ENCODE peak calls at places on chromosomes 3 and 15, in four cellular contexts. One of them, this sample, is unnamed.

GRCh38 chr15:41124058-41124457 is 8.0 kb upstream of the INO80 start:
- DNase-seq in hepatocyte: no peak
- DNase-seq in heart right ventricle: no peak
- DNase-seq in MM.1S: no peak
- DNase-seq in this sample: no peak

GRCh38 chr3:9947025-9947995 is 4.9 kb downstream of the PRRT3 start:
- DNase-seq in MM.1S: no peak
- DNase-seq in hepatocyte: peak
- DNase-seq in heart right ventricle: peak
- DNase-seq in this sample: peak

GRCh38 chr3:161599702-161600101 is 103.1 kb downstream of the OTOL1 start:
- DNase-seq in heart right ventricle: no peak
- DNase-seq in MM.1S: no peak
- DNase-seq in hepatocyte: no peak
- DNase-seq in this sample: no peak

GRCh38 chr3:175651716-175652115 is 792.6 kb downstream of the NAALADL2 start:
- DNase-seq in heart right ventricle: no peak
- DNase-seq in hepatocyte: no peak
- DNase-seq in MM.1S: peak
- DNase-seq in this sample: no peak

GRCh38 chr3:153440311-153440710 is 278.3 kb downstream of the RAP2B start:
- DNase-seq in hepatocyte: no peak
- DNase-seq in heart right ventricle: no peak
- DNase-seq in MM.1S: no peak
- DNase-seq in this sample: no peak

GRCh38 chr3:183699238-183699947 is 1.8 kb downstream of the YEATS2 start:
- DNase-seq in heart right ventricle: no peak
- DNase-seq in hepatocyte: peak
- DNase-seq in MM.1S: no peak
- DNase-seq in this sample: no peak

GRCh38 chr3:119690043-119690656 is 12.7 kb upstream of the CFAP91 start:
- DNase-seq in MM.1S: no peak
- DNase-seq in heart right ventricle: no peak
- DNase-seq in hepatocyte: peak
- DNase-seq in this sample: peak

GRCh38 chr3:43249405-43249804 is 36.9 kb upstream of the SNRK start:
- DNase-seq in MM.1S: no peak
- DNase-seq in hepatocyte: no peak
- DNase-seq in heart right ventricle: no peak
- DNase-seq in this sample: no peak

GRCh38 chr3:40437893-40438292 is 19.2 kb upstream of the RPL14 start:
- DNase-seq in heart right ventricle: no peak
- DNase-seq in hepatocyte: no peak
- DNase-seq in MM.1S: no peak
- DNase-seq in this sample: no peak

GRCh38 chr15:97968380-97968779 is 7.9 kb downstream of the ARRDC4 start:
- DNase-seq in heart right ventricle: no peak
- DNase-seq in hepatocyte: no peak
- DNase-seq in MM.1S: no peak
- DNase-seq in this sample: peak

GRCh38 chr3:14719006-14719405 is 44.1 kb downstream of the C3orf20 start:
- DNase-seq in hepatocyte: no peak
- DNase-seq in MM.1S: no peak
- DNase-seq in heart right ventricle: no peak
- DNase-seq in this sample: no peak

GRCh38 chr15:72092011-72092410 is 25.9 kb downstream of the MYO9A start:
- DNase-seq in hepatocyte: no peak
- DNase-seq in MM.1S: no peak
- DNase-seq in heart right ventricle: no peak
- DNase-seq in this sample: no peak

GRCh38 chr15:53910852-53911251 is 67.4 kb upstream of the UNC13C start:
- DNase-seq in MM.1S: no peak
- DNase-seq in hepatocyte: no peak
- DNase-seq in heart right ventricle: no peak
- DNase-seq in this sample: no peak

GRCh38 chr3:117003501-117003900 is 293.9 kb downstream of the TUSC7 start:
- DNase-seq in heart right ventricle: no peak
- DNase-seq in hepatocyte: no peak
- DNase-seq in MM.1S: no peak
- DNase-seq in this sample: no peak

GRCh38 chr15:75542386-75542797 is 36.7 kb downstream of the PTPN9 start:
- DNase-seq in heart right ventricle: no peak
- DNase-seq in MM.1S: no peak
- DNase-seq in hepatocyte: no peak
- DNase-seq in this sample: no peak

GRCh38 chr3:20406621-20407020 is 220.6 kb upstream of the SGO1 start:
- DNase-seq in hepatocyte: peak
- DNase-seq in MM.1S: no peak
- DNase-seq in heart right ventricle: peak
- DNase-seq in this sample: peak

GRCh38 chr15:53573091-53573490 is 186.4 kb downstream of the WDR72 start:
- DNase-seq in hepatocyte: no peak
- DNase-seq in heart right ventricle: no peak
- DNase-seq in MM.1S: no peak
- DNase-seq in this sample: no peak

GRCh38 chr3:10160346-10160745 is 4.4 kb upstream of the IRAK2 start:
- DNase-seq in heart right ventricle: no peak
- DNase-seq in MM.1S: no peak
- DNase-seq in hepatocyte: no peak
- DNase-seq in this sample: no peak

GRCh38 chr3:851098-851790 is 241.6 kb upstream of the CNTN6 start:
- DNase-seq in hepatocyte: peak
- DNase-seq in MM.1S: peak
- DNase-seq in heart right ventricle: no peak
- DNase-seq in this sample: no peak

GRCh38 chr15:26632500-26632899 is 140.4 kb downstream of the GABRB3 start:
- DNase-seq in heart right ventricle: no peak
- DNase-seq in MM.1S: no peak
- DNase-seq in hepatocyte: no peak
- DNase-seq in this sample: no peak

GRCh38 chr15:42725331-42725903 is 11.5 kb downstream of the CDAN1 start:
- DNase-seq in hepatocyte: no peak
- DNase-seq in MM.1S: no peak
- DNase-seq in heart right ventricle: no peak
- DNase-seq in this sample: no peak

GRCh38 chr3:112032377-112032776 is 2.2 kb upstream of the TMPRSS7 start:
- DNase-seq in heart right ventricle: peak
- DNase-seq in MM.1S: no peak
- DNase-seq in hepatocyte: no peak
- DNase-seq in this sample: no peak

GRCh38 chr15:80645494-80646065 is 49.5 kb upstream of the ABHD17C start:
- DNase-seq in hepatocyte: no peak
- DNase-seq in MM.1S: no peak
- DNase-seq in heart right ventricle: no peak
- DNase-seq in this sample: no peak

GRCh38 chr3:33648793-33649192 is 69.3 kb downstream of the CLASP2 start:
- DNase-seq in hepatocyte: no peak
- DNase-seq in heart right ventricle: no peak
- DNase-seq in MM.1S: no peak
- DNase-seq in this sample: no peak

GRCh38 chr15:40365016-40365415 is 7.0 kb downstream of the DISP2 start:
- DNase-seq in hepatocyte: no peak
- DNase-seq in heart right ventricle: no peak
- DNase-seq in MM.1S: no peak
- DNase-seq in this sample: no peak

GRCh38 chr3:13416002-13416793 is 3.9 kb downstream of the NUP210 start:
- DNase-seq in MM.1S: no peak
- DNase-seq in heart right ventricle: no peak
- DNase-seq in hepatocyte: no peak
- DNase-seq in this sample: no peak

GRCh38 chr3:7144696-7145308 is 283.9 kb downstream of the GRM7 start:
- DNase-seq in heart right ventricle: no peak
- DNase-seq in MM.1S: peak
- DNase-seq in hepatocyte: peak
- DNase-seq in this sample: peak

GRCh38 chr3:56799251-56799882 is 2.4 kb downstream of the ARHGEF3 start:
- DNase-seq in heart right ventricle: no peak
- DNase-seq in MM.1S: peak
- DNase-seq in hepatocyte: peak
- DNase-seq in this sample: peak

GRCh38 chr3:14144423-14145075 is 19.7 kb downstream of the TMEM43 start:
- DNase-seq in hepatocyte: peak
- DNase-seq in MM.1S: peak
- DNase-seq in heart right ventricle: peak
- DNase-seq in this sample: peak

GRCh38 chr3:179949428-179949827 is 87.3 kb downstream of the PEX5L start:
- DNase-seq in hepatocyte: no peak
- DNase-seq in MM.1S: peak
- DNase-seq in heart right ventricle: no peak
- DNase-seq in this sample: no peak

GRCh38 chr3:51974963-51975856 is at the start of gene ABHD14A:
- DNase-seq in heart right ventricle: peak
- DNase-seq in MM.1S: peak
- DNase-seq in hepatocyte: peak
- DNase-seq in this sample: peak

GRCh38 chr3:14545251-14545635 is 5.1 kb upstream of the GRIP2 start:
- DNase-seq in MM.1S: no peak
- DNase-seq in hepatocyte: no peak
- DNase-seq in heart right ventricle: no peak
- DNase-seq in this sample: no peak

GRCh38 chr15:44666208-44667038 is 3.0 kb upstream of the SPG11 start:
- DNase-seq in heart right ventricle: no peak
- DNase-seq in MM.1S: peak
- DNase-seq in hepatocyte: no peak
- DNase-seq in this sample: no peak

GRCh38 chr15:67834249-67834592 is 5.6 kb downstream of the RNU6-1 start:
- DNase-seq in heart right ventricle: no peak
- DNase-seq in hepatocyte: no peak
- DNase-seq in MM.1S: no peak
- DNase-seq in this sample: no peak
- H3K4me3 ChIP-seq in heart right ventricle: peak
- H3K4me3 ChIP-seq in hepatocyte: peak
- H3K4me3 ChIP-seq in MM.1S: peak
- H3K4me3 ChIP-seq in this sample: no peak

DNA sequence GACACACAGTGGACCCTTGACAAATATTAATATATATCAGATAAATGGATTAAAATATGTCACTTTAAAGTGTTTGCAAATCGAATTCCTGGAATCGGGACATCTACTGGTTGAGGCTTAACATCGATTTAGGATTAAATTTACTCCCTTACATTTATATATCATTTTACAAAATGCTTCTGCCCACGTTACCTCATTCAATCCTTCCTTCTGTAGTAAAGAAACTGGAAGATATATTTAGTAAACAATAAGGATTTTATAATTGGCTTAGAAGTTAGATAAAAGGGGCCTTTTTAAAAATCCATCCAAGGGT is 1.3 kb downstream of the CLPX start:
- DNase-seq in heart right ventricle: no peak
- DNase-seq in hepatocyte: no peak
- DNase-seq in MM.1S: no peak
- DNase-seq in this sample: no peak
- TF ChIP-seq CTCF in heart right ventricle: no peak
- TF ChIP-seq CTCF in hepatocyte: no peak
- TF ChIP-seq CTCF in MM.1S: no peak
- TF ChIP-seq CTCF in this sample: no peak

DNA sequence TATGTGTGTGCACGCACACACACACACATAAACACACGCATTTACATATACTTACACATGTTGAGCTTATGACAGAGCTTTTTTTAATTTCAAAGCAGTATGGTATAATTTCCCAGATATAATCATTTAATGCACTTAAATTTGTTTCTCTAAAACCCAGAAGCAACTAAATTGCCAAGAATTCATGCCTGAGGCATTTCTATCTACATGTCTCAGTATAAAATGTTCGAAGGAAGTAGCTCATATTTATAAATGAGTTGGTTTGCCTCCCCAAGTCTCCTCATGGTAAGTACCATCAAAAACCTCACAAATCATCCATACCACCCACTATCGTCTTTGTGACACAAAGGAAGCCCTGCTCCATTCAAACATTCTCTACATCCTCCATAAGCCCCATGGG is 130.6 kb downstream of the RPL22L1 start:
- DNase-seq in heart right ventricle: no peak
- DNase-seq in MM.1S: no peak
- DNase-seq in hepatocyte: no peak
- DNase-seq in this sample: no peak
- H3K4me3 ChIP-seq in heart right ventricle: no peak
- H3K4me3 ChIP-seq in MM.1S: no peak
- H3K4me3 ChIP-seq in hepatocyte: no peak
- H3K4me3 ChIP-seq in this sample: no peak

DNA sequence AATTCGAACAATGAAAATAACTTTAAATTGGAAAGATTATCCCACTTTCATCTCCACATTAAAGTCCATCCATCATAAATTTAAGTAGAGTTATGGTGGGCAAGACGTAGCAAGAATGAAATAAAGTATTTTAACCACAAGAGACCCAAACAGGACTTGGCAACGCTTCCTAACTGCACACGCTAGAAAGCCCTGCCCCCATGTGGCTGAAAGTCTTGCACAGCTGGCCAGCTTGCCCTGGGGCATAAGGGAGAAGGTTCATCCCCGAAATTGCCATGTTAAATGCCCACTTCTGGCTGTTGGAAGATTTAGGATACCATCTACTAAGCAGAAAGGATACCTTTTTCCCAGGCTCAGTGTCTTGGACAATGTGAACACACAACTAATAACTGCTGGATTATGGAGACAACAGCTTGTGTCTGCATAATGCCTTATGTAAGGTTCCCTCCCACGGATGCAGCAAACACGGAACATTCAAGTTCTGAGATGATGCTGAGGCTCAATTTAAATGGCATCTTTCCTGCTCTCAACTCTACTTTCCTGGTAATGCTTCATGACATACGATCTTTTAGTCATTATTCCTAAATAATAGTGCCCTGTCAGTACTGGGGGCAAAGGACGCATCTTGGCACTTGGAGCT is 116.6 kb upstream of the TJP1 start:
- DNase-seq in heart right ventricle: no peak
- DNase-seq in MM.1S: no peak
- DNase-seq in hepatocyte: no peak
- DNase-seq in this sample: no peak
- TF ChIP-seq CTCF in heart right ventricle: peak
- TF ChIP-seq CTCF in MM.1S: peak
- TF ChIP-seq CTCF in hepatocyte: peak
- TF ChIP-seq CTCF in this sample: peak

GRCh38 chr3:129626744-129627349 is 20.4 kb upstream of the PLXND1 start:
- DNase-seq in MM.1S: peak
- DNase-seq in heart right ventricle: peak
- DNase-seq in hepatocyte: peak
- DNase-seq in this sample: peak
- H3K4me3 ChIP-seq in MM.1S: peak
- H3K4me3 ChIP-seq in heart right ventricle: peak
- H3K4me3 ChIP-seq in hepatocyte: peak
- H3K4me3 ChIP-seq in this sample: peak

GRCh38 chr15:91068966-91069365 is 31.1 kb upstream of the SV2B start:
- DNase-seq in heart right ventricle: no peak
- DNase-seq in MM.1S: no peak
- DNase-seq in hepatocyte: no peak
- DNase-seq in this sample: no peak
- TF ChIP-seq CTCF in heart right ventricle: no peak
- TF ChIP-seq CTCF in MM.1S: no peak
- TF ChIP-seq CTCF in hepatocyte: no peak
- TF ChIP-seq CTCF in this sample: peak

DNA sequence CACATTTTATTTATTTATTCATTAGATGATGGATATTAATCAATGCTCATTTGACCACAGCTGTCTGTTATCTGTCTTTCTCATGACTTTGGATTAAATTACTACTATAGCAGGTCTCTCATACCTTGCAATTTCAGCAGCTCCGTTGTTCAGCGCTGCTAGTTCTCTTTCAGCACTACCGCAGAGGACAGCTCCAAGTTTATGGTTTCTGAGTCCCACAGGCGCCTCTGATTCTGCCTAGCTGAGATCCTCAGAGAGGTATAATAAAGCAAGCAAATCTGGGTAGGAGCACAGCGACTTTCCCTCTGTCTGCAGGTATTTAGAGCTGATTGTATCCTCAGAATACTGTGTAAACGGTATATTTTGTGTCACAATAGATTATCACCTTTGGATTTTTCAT is 204.9 kb downstream of the CNTN4 start:
- DNase-seq in MM.1S: peak
- DNase-seq in hepatocyte: peak
- DNase-seq in heart right ventricle: peak
- DNase-seq in this sample: no peak
- H3K4me3 ChIP-seq in MM.1S: no peak
- H3K4me3 ChIP-seq in hepatocyte: no peak
- H3K4me3 ChIP-seq in heart right ventricle: no peak
- H3K4me3 ChIP-seq in this sample: no peak

This sample was measured in cardiac fibroblast.